ENCODE peak calls at places on chromosomes 11 and 22, in six cellular contexts. One of them, this sample, is unnamed.

GRCh38 chr11:70505761-70506657 is 107.7 kb downstream of the CTTN start:
- DNase-seq in SJCRH30: no peak
- DNase-seq in heart right ventricle: no peak
- DNase-seq in thoracic aorta: no peak
- DNase-seq in iPS DF 6.9: no peak
- DNase-seq in HepG2: no peak
- DNase-seq in this sample: peak; percentile 2

GRCh38 chr11:36313073-36313472 is 17.0 kb downstream of the PRR5L start:
- DNase-seq in iPS DF 6.9: no peak
- DNase-seq in HepG2: no peak
- DNase-seq in SJCRH30: no peak
- DNase-seq in thoracic aorta: no peak
- DNase-seq in heart right ventricle: no peak
- DNase-seq in this sample: no peak

GRCh38 chr11:131888230-131888826 is 517.9 kb downstream of the NTM start:
- DNase-seq in SJCRH30: peak; percentile 5
- DNase-seq in iPS DF 6.9: no peak
- DNase-seq in heart right ventricle: no peak
- DNase-seq in thoracic aorta: no peak
- DNase-seq in HepG2: no peak
- DNase-seq in this sample: no peak

GRCh38 chr22:28951530-28951929 is 68.2 kb downstream of the ZNRF3 start:
- DNase-seq in thoracic aorta: no peak
- DNase-seq in SJCRH30: no peak
- DNase-seq in heart right ventricle: no peak
- DNase-seq in HepG2: no peak
- DNase-seq in iPS DF 6.9: no peak
- DNase-seq in this sample: no peak

GRCh38 chr11:118007040-118007439 is 20.8 kb downstream of the IL10RA start:
- DNase-seq in thoracic aorta: no peak
- DNase-seq in SJCRH30: no peak
- DNase-seq in HepG2: no peak
- DNase-seq in heart right ventricle: no peak
- DNase-seq in iPS DF 6.9: no peak
- DNase-seq in this sample: no peak

GRCh38 chr11:12862761-12863469 is 146.2 kb upstream of the RASSF10 start:
- DNase-seq in iPS DF 6.9: peak; percentile 57
- DNase-seq in heart right ventricle: peak; percentile 28
- DNase-seq in thoracic aorta: no peak
- DNase-seq in SJCRH30: peak; percentile 20
- DNase-seq in HepG2: no peak
- DNase-seq in this sample: peak; percentile 58

GRCh38 chr11:66856496-66857233 is at the start of gene LRFN4:
- DNase-seq in SJCRH30: no peak
- DNase-seq in heart right ventricle: no peak
- DNase-seq in HepG2: no peak
- DNase-seq in thoracic aorta: no peak
- DNase-seq in iPS DF 6.9: no peak
- DNase-seq in this sample: peak; percentile 74

GRCh38 chr11:74701351-74701750 is 29.9 kb downstream of the CHRDL2 start:
- DNase-seq in SJCRH30: no peak
- DNase-seq in iPS DF 6.9: no peak
- DNase-seq in thoracic aorta: no peak
- DNase-seq in heart right ventricle: no peak
- DNase-seq in HepG2: peak; percentile 20
- DNase-seq in this sample: no peak

GRCh38 chr11:64341429-64341828 is 1.4 kb downstream of the CCDC88B start:
- DNase-seq in iPS DF 6.9: no peak
- DNase-seq in heart right ventricle: no peak
- DNase-seq in thoracic aorta: no peak
- DNase-seq in HepG2: no peak
- DNase-seq in SJCRH30: no peak
- DNase-seq in this sample: no peak

GRCh38 chr22:36339171-36340065 is 48.3 kb downstream of the MYH9 start:
- DNase-seq in thoracic aorta: no peak
- DNase-seq in SJCRH30: no peak
- DNase-seq in HepG2: no peak
- DNase-seq in iPS DF 6.9: no peak
- DNase-seq in heart right ventricle: no peak
- DNase-seq in this sample: no peak

GRCh38 chr11:23520226-23520960 is 660.1 kb upstream of the CCDC179 start:
- DNase-seq in heart right ventricle: no peak
- DNase-seq in thoracic aorta: no peak
- DNase-seq in HepG2: no peak
- DNase-seq in SJCRH30: no peak
- DNase-seq in iPS DF 6.9: no peak
- DNase-seq in this sample: no peak

GRCh38 chr11:75591371-75591770 is 29.3 kb downstream of the SERPINH1 start:
- DNase-seq in iPS DF 6.9: no peak
- DNase-seq in heart right ventricle: no peak
- DNase-seq in SJCRH30: no peak
- DNase-seq in HepG2: no peak
- DNase-seq in thoracic aorta: no peak
- DNase-seq in this sample: no peak

GRCh38 chr22:28424427-28425080 is 255.1 kb downstream of the TTC28 start:
- DNase-seq in thoracic aorta: no peak
- DNase-seq in iPS DF 6.9: no peak
- DNase-seq in SJCRH30: peak; percentile 60
- DNase-seq in heart right ventricle: no peak
- DNase-seq in HepG2: peak; percentile 82
- DNase-seq in this sample: no peak

GRCh38 chr11:105960252-105961245 is 61.5 kb downstream of the MSANTD4 start:
- DNase-seq in thoracic aorta: no peak
- DNase-seq in SJCRH30: peak; percentile 72
- DNase-seq in iPS DF 6.9: peak; percentile 22
- DNase-seq in heart right ventricle: no peak
- DNase-seq in HepG2: peak; percentile 2
- DNase-seq in this sample: peak; percentile 48

GRCh38 chr22:44685384-44686056 is 16.5 kb upstream of the PRR5 start:
- DNase-seq in thoracic aorta: no peak
- DNase-seq in SJCRH30: peak; percentile 78
- DNase-seq in HepG2: no peak
- DNase-seq in heart right ventricle: no peak
- DNase-seq in iPS DF 6.9: no peak
- DNase-seq in this sample: peak; percentile 80
- H3K4me3 ChIP-seq in thoracic aorta: no peak overlapping the region
- H3K4me3 ChIP-seq in SJCRH30: no peak overlapping the region
- H3K4me3 ChIP-seq in HepG2: no peak overlapping the region
- H3K4me3 ChIP-seq in heart right ventricle: no peak overlapping the region
- H3K4me3 ChIP-seq in iPS DF 6.9: no peak overlapping the region
- H3K4me3 ChIP-seq in this sample: no peak overlapping the region

DNA sequence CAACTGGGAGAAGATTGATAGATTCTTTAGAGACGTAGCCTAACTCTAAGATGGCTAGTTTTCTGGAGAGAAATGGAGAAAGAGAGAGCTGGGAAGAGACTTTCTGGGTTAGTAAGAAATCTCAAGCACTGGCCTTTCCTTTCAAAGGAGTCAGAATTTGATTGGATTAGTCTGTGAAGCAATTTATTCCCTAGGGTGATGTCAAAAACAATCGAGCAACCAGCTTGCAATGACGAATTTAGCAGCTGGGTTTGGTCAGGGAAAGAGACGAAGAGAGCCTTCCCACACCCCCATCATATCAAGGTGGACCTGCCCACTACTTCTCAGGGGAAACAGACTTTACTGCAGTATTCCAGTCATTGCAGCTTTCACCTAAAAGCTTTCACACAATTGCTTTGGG is 10.8 kb downstream of the KRTAP5-6 start:
- DNase-seq in HepG2: no peak
- DNase-seq in iPS DF 6.9: no peak
- DNase-seq in SJCRH30: no peak
- DNase-seq in heart right ventricle: no peak
- DNase-seq in thoracic aorta: no peak
- DNase-seq in this sample: no peak
- H3K27me3 ChIP-seq in HepG2: peaks cover 24% of the 10 kb centered on the region
- H3K27me3 ChIP-seq in iPS DF 6.9: no peaks in the 10 kb centered on the region
- H3K27me3 ChIP-seq in SJCRH30: peaks cover 3% of the 10 kb centered on the region
- H3K27me3 ChIP-seq in heart right ventricle: no peaks in the 10 kb centered on the region
- H3K27me3 ChIP-seq in thoracic aorta: no peaks in the 10 kb centered on the region
- H3K27me3 ChIP-seq in this sample: peaks cover 10% of the 10 kb centered on the region

GRCh38 chr22:45852826-45853225 is 124.1 kb downstream of the WNT7B start:
- DNase-seq in iPS DF 6.9: no peak
- DNase-seq in HepG2: no peak
- DNase-seq in thoracic aorta: no peak
- DNase-seq in heart right ventricle: no peak
- DNase-seq in SJCRH30: no peak
- DNase-seq in this sample: no peak
- H3K4me3 ChIP-seq in iPS DF 6.9: no peak overlapping the region
- H3K4me3 ChIP-seq in HepG2: no peak overlapping the region
- H3K4me3 ChIP-seq in thoracic aorta: no peak overlapping the region
- H3K4me3 ChIP-seq in heart right ventricle: no peak overlapping the region
- H3K4me3 ChIP-seq in SJCRH30: no peak overlapping the region
- H3K4me3 ChIP-seq in this sample: no peak overlapping the region

GRCh38 chr11:61864814-61865775 is 26.2 kb downstream of the FADS3 start:
- DNase-seq in SJCRH30: no peak
- DNase-seq in thoracic aorta: no peak
- DNase-seq in heart right ventricle: no peak
- DNase-seq in iPS DF 6.9: no peak
- DNase-seq in HepG2: no peak
- DNase-seq in this sample: no peak
- H3K27me3 ChIP-seq in SJCRH30: no peaks in the 10 kb centered on the region
- H3K27me3 ChIP-seq in thoracic aorta: no peaks in the 10 kb centered on the region
- H3K27me3 ChIP-seq in heart right ventricle: no peaks in the 10 kb centered on the region
- H3K27me3 ChIP-seq in iPS DF 6.9: no peaks in the 10 kb centered on the region
- H3K27me3 ChIP-seq in HepG2: no peaks in the 10 kb centered on the region
- H3K27me3 ChIP-seq in this sample: no peaks in the 10 kb centered on the region

GRCh38 chr11:1655168-1656060 is 25.8 kb downstream of the KRTAP5-5 start:
- DNase-seq in iPS DF 6.9: no peak
- DNase-seq in heart right ventricle: no peak
- DNase-seq in SJCRH30: peak; percentile 45
- DNase-seq in HepG2: no peak
- DNase-seq in thoracic aorta: no peak
- DNase-seq in this sample: no peak

GRCh38 chr11:1656670-1657069 is 27.1 kb downstream of the KRTAP5-5 start:
- DNase-seq in heart right ventricle: no peak
- DNase-seq in HepG2: no peak
- DNase-seq in SJCRH30: no peak
- DNase-seq in iPS DF 6.9: no peak
- DNase-seq in thoracic aorta: no peak
- DNase-seq in this sample: no peak

GRCh38 chr11:1660025-1660867 is 30.7 kb downstream of the KRTAP5-5 start:
- DNase-seq in iPS DF 6.9: no peak
- DNase-seq in HepG2: no peak
- DNase-seq in SJCRH30: no peak
- DNase-seq in heart right ventricle: no peak
- DNase-seq in thoracic aorta: no peak
- DNase-seq in this sample: no peak

GRCh38 chr11:1656061-1656441 is 26.5 kb downstream of the KRTAP5-5 start:
- DNase-seq in iPS DF 6.9: no peak
- DNase-seq in heart right ventricle: no peak
- DNase-seq in thoracic aorta: no peak
- DNase-seq in HepG2: no peak
- DNase-seq in SJCRH30: peak; percentile 74
- DNase-seq in this sample: no peak

DNA sequence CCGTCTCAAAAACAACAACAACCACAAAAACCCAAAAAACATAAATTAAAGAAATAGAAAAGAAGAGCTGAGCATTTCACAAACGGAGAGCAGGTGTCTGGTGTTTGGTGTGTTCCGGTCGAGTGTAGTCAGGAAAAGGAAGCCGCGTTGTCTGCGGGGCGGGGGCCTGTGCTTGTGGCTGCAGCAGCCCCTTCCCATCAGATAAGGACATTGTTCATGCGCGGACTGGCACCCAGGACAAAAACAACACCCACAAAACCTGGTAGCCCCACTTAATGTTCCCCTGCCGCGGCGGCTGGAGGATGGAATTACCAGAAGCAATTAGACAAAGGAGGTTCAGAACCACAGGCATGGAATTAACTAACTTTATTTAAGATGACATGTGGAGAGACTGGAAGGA is 29.9 kb downstream of the KRTAP5-5 start:
- DNase-seq in SJCRH30: no peak
- DNase-seq in iPS DF 6.9: no peak
- DNase-seq in HepG2: no peak
- DNase-seq in heart right ventricle: no peak
- DNase-seq in thoracic aorta: no peak
- DNase-seq in this sample: no peak
- H3K4me3 ChIP-seq in SJCRH30: no peak overlapping the region
- H3K4me3 ChIP-seq in iPS DF 6.9: no peak overlapping the region
- H3K4me3 ChIP-seq in HepG2: no peak overlapping the region
- H3K4me3 ChIP-seq in heart right ventricle: no peak overlapping the region
- H3K4me3 ChIP-seq in thoracic aorta: no peak overlapping the region
- H3K4me3 ChIP-seq in this sample: no peak overlapping the region

DNA sequence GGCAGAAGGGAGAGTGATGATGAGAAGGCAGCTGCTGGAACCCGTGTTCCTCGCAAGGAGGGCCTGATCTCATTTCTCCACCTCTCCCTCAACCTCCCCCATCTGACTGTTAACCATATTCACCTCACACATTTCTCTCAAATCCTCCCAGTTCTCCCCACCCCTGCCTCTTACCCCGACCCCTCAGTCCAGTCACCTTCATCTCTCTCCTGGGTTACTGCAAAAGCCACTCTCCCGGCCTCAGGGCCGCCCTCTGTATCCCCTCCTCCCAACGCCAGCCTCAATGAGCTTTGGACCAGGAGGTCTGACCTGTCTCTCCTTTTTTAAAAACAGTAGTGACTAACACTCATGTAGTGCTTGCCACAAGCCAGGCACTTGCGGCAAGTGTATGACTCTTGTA is 29.5 kb upstream of the LMO1 start:
- DNase-seq in heart right ventricle: no peak
- DNase-seq in iPS DF 6.9: no peak
- DNase-seq in SJCRH30: no peak
- DNase-seq in thoracic aorta: no peak
- DNase-seq in HepG2: no peak
- DNase-seq in this sample: no peak
- H3K27me3 ChIP-seq in heart right ventricle: no peaks in the 10 kb centered on the region
- H3K27me3 ChIP-seq in iPS DF 6.9: no peaks in the 10 kb centered on the region
- H3K27me3 ChIP-seq in SJCRH30: peaks cover 3% of the 10 kb centered on the region
- H3K27me3 ChIP-seq in thoracic aorta: no peaks in the 10 kb centered on the region
- H3K27me3 ChIP-seq in HepG2: peaks cover 21% of the 10 kb centered on the region
- H3K27me3 ChIP-seq in this sample: no peaks in the 10 kb centered on the region

DNA sequence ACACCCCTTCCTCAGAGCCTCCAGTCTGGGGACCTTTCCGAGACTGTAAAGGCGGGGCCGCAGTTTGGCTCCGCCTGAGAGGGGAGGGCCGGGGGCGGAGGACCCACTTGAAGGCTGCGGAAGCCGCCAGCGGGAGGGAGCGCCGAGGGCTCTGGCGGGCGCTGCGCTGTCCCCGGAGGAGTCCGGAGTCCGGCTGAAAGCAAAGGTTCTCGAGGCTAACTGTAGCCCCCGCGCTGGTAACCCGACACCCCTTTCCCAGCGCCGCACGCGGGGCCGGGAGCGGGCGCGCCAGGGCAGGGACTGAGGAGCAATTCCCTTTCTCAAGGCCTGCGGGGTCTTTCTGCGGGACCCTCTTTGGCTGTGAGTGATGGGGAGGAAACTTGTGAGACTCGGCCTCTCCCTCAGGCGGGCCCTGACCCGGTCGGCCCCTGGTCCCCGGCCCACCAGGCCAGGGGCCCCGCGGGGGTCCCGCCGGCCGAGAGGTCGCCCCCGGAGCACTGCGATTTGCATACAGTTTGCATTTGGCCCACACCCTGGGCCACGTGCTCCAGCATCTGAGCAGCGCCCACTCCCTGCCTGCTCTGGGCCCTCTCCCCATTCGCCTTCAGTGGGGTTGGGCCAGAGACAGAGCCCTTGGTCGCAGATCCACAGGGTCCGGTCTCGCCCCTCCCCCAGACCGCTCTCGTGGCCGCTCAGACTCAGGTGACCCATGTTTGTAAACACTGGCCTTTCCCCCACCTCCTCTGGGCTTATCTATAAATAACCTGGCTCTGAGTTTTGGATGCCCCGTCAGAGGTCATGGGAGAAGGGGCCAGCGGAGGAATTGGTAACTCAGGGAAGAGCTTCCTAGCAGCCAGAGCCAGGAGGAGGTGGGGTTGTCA is 519 bp upstream of the ART5 start:
- DNase-seq in heart right ventricle: peak; percentile 84
- DNase-seq in SJCRH30: peak; percentile 78
- DNase-seq in thoracic aorta: peak; percentile 21
- DNase-seq in iPS DF 6.9: peak; percentile 89
- DNase-seq in HepG2: peak; percentile 81
- DNase-seq in this sample: peak; percentile 72
- H3K4me3 ChIP-seq in heart right ventricle: peak overlapping the region; percentile 70
- H3K4me3 ChIP-seq in SJCRH30: peak overlapping the region; percentile 57
- H3K4me3 ChIP-seq in thoracic aorta: peak overlapping the region; percentile 79
- H3K4me3 ChIP-seq in iPS DF 6.9: peak overlapping the region; percentile 37
- H3K4me3 ChIP-seq in HepG2: peak overlapping the region; percentile 76
- H3K4me3 ChIP-seq in this sample: peak overlapping the region; percentile 37